ENCODE peak calls at places on chromosomes 1 and 21, in six cellular contexts. Z, E, Q, X, L and R are unnamed samples.

GRCh38 chr1:91777630-91778300 is 108.2 kb downstream of the TGFBR3 start:
- DNase-seq in Z (no peak), E (no peak), Q (no peak), X (no peak), L (no peak), R (peak)

GRCh38 chr1:205012416-205013140 is 30.4 kb upstream of the CNTN2 start:
- DNase-seq in Z (no peak), E (no peak), Q (no peak), X (no peak), L (no peak), R (no peak)

GRCh38 chr21:44996096-44996495 is 56.3 kb downstream of the SLX9 start:
- DNase-seq in Z (no peak), E (no peak), Q (no peak), X (peak), L (no peak), R (no peak)

GRCh38 chr1:113074237-113074636 is 1.2 kb downstream of the LRIG2 start:
- DNase-seq in Z (no peak), E (no peak), Q (no peak), X (no peak), L (peak), R (no peak)

GRCh38 chr1:25927541-25928265 is 21.5 kb upstream of the STMN1 start:
- DNase-seq in Z (no peak), E (no peak), Q (no peak), X (peak), L (no peak), R (peak)

GRCh38 chr1:30516505-30516858 is 206.9 kb downstream of the MATN1 start:
- DNase-seq in Z (no peak), E (no peak), Q (no peak), X (no peak), L (no peak), R (no peak)

GRCh38 chr1:159040893-159041724 is 31.4 kb downstream of the IFI16 start:
- DNase-seq in Z (no peak), E (no peak), Q (no peak), X (no peak), L (no peak), R (no peak)

GRCh38 chr1:230191079-230191478 is 124.0 kb downstream of the GALNT2 start:
- DNase-seq in Z (peak), E (no peak), Q (no peak), X (no peak), L (peak), R (no peak)

GRCh38 chr1:33188572-33189275 is 6.9 kb upstream of the TRIM62 start:
- DNase-seq in Z (no peak), E (no peak), Q (no peak), X (no peak), L (no peak), R (no peak)

GRCh38 chr1:62528015-62528414 is 69.3 kb upstream of the ANGPTL3 start:
- DNase-seq in Z (no peak), E (no peak), Q (no peak), X (no peak), L (no peak), R (no peak)

GRCh38 chr1:111139234-111139955 is 498 bp downstream of the DRAM2 start:
- DNase-seq in Z (peak), E (peak), Q (peak), X (no peak), L (peak), R (peak)

GRCh38 chr1:87279201-87279860 is 49.3 kb upstream of the LMO4 start:
- DNase-seq in Z (no peak), E (no peak), Q (no peak), X (no peak), L (no peak), R (no peak)

GRCh38 chr1:178931843-178932551 is 61.1 kb upstream of the ANGPTL1 start:
- DNase-seq in Z (no peak), E (no peak), Q (no peak), X (no peak), L (no peak), R (no peak)

GRCh38 chr1:163069142-163069541 is at the start of gene RGS4:
- DNase-seq in Z (peak), E (no peak), Q (no peak), X (peak), L (peak), R (peak)

GRCh38 chr21:42609806-42610205 is 43.6 kb upstream of the PDE9A start:
- DNase-seq in Z (no peak), E (peak), Q (no peak), X (peak), L (peak), R (no peak)

GRCh38 chr1:54114955-54115354 is 37.8 kb downstream of the CDCP2 start:
- DNase-seq in Z (no peak), E (no peak), Q (no peak), X (no peak), L (no peak), R (peak)

GRCh38 chr1:116508984-116509980 is 61.5 kb downstream of the CD58 start:
- DNase-seq in Z (peak), E (no peak), Q (no peak), X (no peak), L (peak), R (no peak)

GRCh38 chr1:186374313-186375151 is 521 bp downstream of the TPR start:
- DNase-seq in Z (peak), E (peak), Q (peak), X (peak), L (peak), R (peak)